ENCODE peak calls at places on chromosomes 1 and 21, in six cellular contexts. X is neuronal stem cell; Y is left ventricle myocardium inferior; Z is neural progenitor cell; M is effector memory CD4-positive, alpha-beta T cell; G is H9. S is an unnamed sample. For H3K27me3 and H3K4me1, the result is how much of the 10 kb centered on the place peaks cover.

GRCh38 chr1:33388989-33389771 is 41.7 kb downstream of the PHC2 start:
- DNase-seq in X (no peak), Y (peak), Z (no peak), M (no peak), G (no peak), S (no peak)

GRCh38 chr21:29991624-29992023 is 51.8 kb upstream of the GRIK1 start:
- DNase-seq in X (no peak), Y (no peak), Z (peak), M (no peak), G (peak), S (no peak)

GRCh38 chr1:151721788-151722510 is 627 bp downstream of the RIIAD1 start:
- DNase-seq in X (no peak), Y (no peak), Z (no peak), M (no peak), G (no peak), S (no peak)

GRCh38 chr1:211715976-211716375 is 40.6 kb upstream of the NEK2 start:
- DNase-seq in X (no peak), Y (no peak), Z (no peak), M (no peak), G (no peak), S (no peak)

GRCh38 chr1:169809370-169810095 is 14.8 kb upstream of the METTL18 start:
- DNase-seq in X (no peak), Y (no peak), Z (peak), M (peak), G (no peak), S (no peak)

GRCh38 chr1:166155108-166155507 is 11.7 kb downstream of the FAM78B start:
- DNase-seq in X (no peak), Y (no peak), Z (no peak), M (no peak), G (no peak), S (no peak)

GRCh38 chr1:14873657-14874056 is 275.2 kb downstream of the KAZN start:
- DNase-seq in X (no peak), Y (no peak), Z (no peak), M (no peak), G (no peak), S (no peak)

GRCh38 chr1:5376538-5377247 is 615.5 kb downstream of the NPHP4 start:
- DNase-seq in X (no peak), Y (no peak), Z (no peak), M (no peak), G (no peak), S (no peak)

GRCh38 chr1:8814870-8815269 is 2.6 kb downstream of the RERE start:
- DNase-seq in X (peak), Y (no peak), Z (peak), M (no peak), G (no peak), S (no peak)

GRCh38 chr21:44005593-44005992 is 6.5 kb upstream of the TRAPPC10 start:
- DNase-seq in X (no peak), Y (no peak), Z (no peak), M (no peak), G (no peak), S (no peak)

GRCh38 chr1:89276690-89277089 is 4.0 kb upstream of the GBP5 start:
- DNase-seq in X (no peak), Y (no peak), Z (no peak), M (no peak), G (no peak), S (no peak)

GRCh38 chr1:154983776-154984466 is 777 bp downstream of the FLAD1 start:
- DNase-seq in X (no peak), Y (no peak), Z (no peak), M (no peak), G (no peak), S (no peak)

GRCh38 chr1:30855686-30856259 is 52.8 kb downstream of the SDC3 start:
- DNase-seq in X (no peak), Y (no peak), Z (no peak), M (no peak), G (no peak), S (no peak)

GRCh38 chr21:41269535-41269934 is 47.1 kb upstream of the FAM3B start:
- DNase-seq in X (no peak), Y (no peak), Z (no peak), M (no peak), G (no peak), S (no peak)

GRCh38 chr1:79089946-79090345 is 83.4 kb upstream of the ADGRL4 start:
- DNase-seq in X (no peak), Y (no peak), Z (no peak), M (no peak), G (no peak), S (no peak)

GRCh38 chr1:78718566-78718965 is 68.9 kb downstream of the IFI44 start:
- DNase-seq in X (no peak), Y (no peak), Z (no peak), M (no peak), G (no peak), S (no peak)

GRCh38 chr1:212466913-212467650 is 34.4 kb downstream of the NENF start:
- DNase-seq in X (no peak), Y (no peak), Z (no peak), M (no peak), G (no peak), S (no peak)

GRCh38 chr1:100287162-100287561 is 21.1 kb downstream of the RTCA start:
- DNase-seq in X (no peak), Y (no peak), Z (no peak), M (no peak), G (no peak), S (no peak)

GRCh38 chr21:15446193-15446592 is 283.6 kb upstream of the USP25 start:
- DNase-seq in X (no peak), Y (no peak), Z (no peak), M (no peak), G (no peak), S (no peak)

GRCh38 chr1:247347395-247348222 is 15.9 kb upstream of the ZNF496 start:
- DNase-seq in X (no peak), Y (peak), Z (peak), M (no peak), G (peak), S (peak)

GRCh38 chr1:18217398-18218043 is 109.9 kb downstream of the IGSF21 start:
- DNase-seq in X (no peak), Y (no peak), Z (no peak), M (no peak), G (peak), S (no peak)

GRCh38 chr1:162006081-162006480 is 17.6 kb downstream of the OLFML2B start:
- DNase-seq in X (no peak), Y (no peak), Z (no peak), M (no peak), G (no peak), S (no peak)

GRCh38 chr1:202968895-202969295 is 1.8 kb upstream of the CYB5R1 start:
- DNase-seq in X (peak), Y (peak), Z (peak), M (no peak), G (peak), S (peak)

GRCh38 chr1:8712413-8713229 is 104.8 kb downstream of the RERE start:
- DNase-seq in X (no peak), Y (no peak), Z (peak), M (no peak), G (no peak), S (no peak)

GRCh38 chr1:225651376-225651871 is 1.5 kb downstream of the ENAH start:
- DNase-seq in X (no peak), Y (no peak), Z (no peak), M (no peak), G (no peak), S (no peak)

GRCh38 chr1:231487910-231488309 is 40.6 kb upstream of the TSNAX start:
- DNase-seq in X (no peak), Y (no peak), Z (no peak), M (no peak), G (no peak), S (no peak)

GRCh38 chr1:234707641-234708040 is 97.7 kb upstream of the IRF2BP2 start:
- DNase-seq in X (no peak), Y (no peak), Z (no peak), M (no peak), G (no peak), S (peak)

GRCh38 chr1:99647460-99647859 is 1.5 kb downstream of the PALMD start:
- DNase-seq in X (no peak), Y (no peak), Z (no peak), M (no peak), G (no peak), S (no peak)

GRCh38 chr1:116006486-116006964 is 30.2 kb downstream of the SLC22A15 start:
- DNase-seq in X (no peak), Y (no peak), Z (no peak), M (no peak), G (no peak), S (no peak)

GRCh38 chr1:116066868-116067563 is 44.2 kb upstream of the MAB21L3 start:
- DNase-seq in X (no peak), Y (no peak), Z (no peak), M (no peak), G (no peak), S (no peak)

GRCh38 chr1:184075040-184076029 is 23.8 kb downstream of the TSEN15 start:
- DNase-seq in X (no peak), Y (no peak), Z (peak), M (no peak), G (no peak), S (no peak)

GRCh38 chr1:15214507-15214906 is 32.5 kb upstream of the FHAD1 start:
- DNase-seq in X (peak), Y (peak), Z (peak), M (no peak), G (no peak), S (no peak)

GRCh38 chr1:239354211-239354610 is 32.2 kb upstream of the CHRM3 start:
- DNase-seq in X (no peak), Y (no peak), Z (no peak), M (no peak), G (no peak), S (no peak)

GRCh38 chr1:243316366-243316989 is 60.6 kb downstream of the SDCCAG8 start:
- DNase-seq in X (peak), Y (no peak), Z (peak), M (no peak), G (peak), S (no peak)

GRCh38 chr1:64235133-64235532 is 31.7 kb downstream of the UBE2U start:
- DNase-seq in X (no peak), Y (no peak), Z (no peak), M (no peak), G (no peak), S (no peak)

GRCh38 chr1:230760360-230760827 is 13.2 kb downstream of the CAPN9 start:
- DNase-seq in X (no peak), Y (no peak), Z (no peak), M (no peak), G (peak), S (no peak)

DNA sequence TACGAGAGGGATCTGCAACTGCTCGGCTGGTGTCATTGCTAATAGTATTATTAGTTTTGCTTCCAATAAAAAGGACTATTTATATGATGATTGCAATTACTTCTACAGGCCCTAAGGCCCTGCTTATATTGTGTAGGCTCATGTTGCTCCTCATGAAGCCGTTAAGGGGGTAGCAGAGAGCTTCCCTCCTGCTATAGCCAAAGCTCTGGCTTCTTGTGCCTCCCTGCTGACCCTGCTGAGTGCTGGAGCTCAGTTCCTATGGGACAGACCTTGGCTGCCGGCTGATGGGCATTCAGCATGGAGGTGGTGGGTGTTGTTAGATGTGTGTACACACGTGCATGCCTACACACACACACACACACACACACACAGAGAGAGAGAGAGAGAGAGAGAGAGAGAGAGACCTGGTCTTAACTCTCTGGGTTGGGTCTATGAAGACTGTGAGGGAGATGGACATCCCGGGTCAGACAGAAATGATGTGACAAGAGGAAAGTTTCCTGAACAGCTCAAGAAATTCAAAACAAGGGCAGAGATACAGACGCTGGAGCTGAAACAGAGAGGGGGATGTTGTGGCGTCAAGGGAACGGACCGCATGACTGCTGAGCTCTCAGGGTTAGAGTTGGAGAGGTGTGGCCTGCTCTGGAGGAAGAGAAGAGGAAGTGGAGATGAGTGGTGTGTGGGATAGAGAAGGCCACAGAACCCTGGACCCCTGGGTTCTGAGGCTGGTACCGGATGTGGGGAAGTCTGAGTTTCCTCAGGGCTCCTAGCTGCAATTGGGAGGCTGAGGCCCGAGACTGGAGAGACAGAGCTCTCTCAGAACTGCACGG is 1.6 kb downstream of the BCAN start:
- DNase-seq in X (no peak), Y (no peak), Z (no peak), M (no peak), G (no peak), S (no peak)
- H3K27me3 ChIP-seq in X (half or more), Y (half or more), Z (half or more), M (half or more), G (under half), S (under half)

GRCh38 chr1:27406354-27406665 is 13.9 kb downstream of the GPR3 start:
- DNase-seq in X (no peak), Y (no peak), Z (peak), M (no peak), G (no peak), S (no peak)

GRCh38 chr1:27402349-27402754 is 9.9 kb downstream of the GPR3 start:
- DNase-seq in X (no peak), Y (peak), Z (peak), M (no peak), G (peak), S (peak)

GRCh38 chr1:27405074-27405473 is 12.7 kb downstream of the GPR3 start:
- DNase-seq in X (no peak), Y (peak), Z (peak), M (no peak), G (peak), S (no peak)

GRCh38 chr1:27403065-27403726 is 10.8 kb downstream of the GPR3 start:
- DNase-seq in X (no peak), Y (peak), Z (peak), M (no peak), G (peak), S (peak)

GRCh38 chr1:27403931-27404330 is 11.5 kb downstream of the GPR3 start:
- DNase-seq in X (no peak), Y (no peak), Z (no peak), M (no peak), G (no peak), S (no peak)
- H3K27ac ChIP-seq in X (no peak), Y (peak), Z (no peak), M (no peak), G (no peak), S (peak)

GRCh38 chr1:12055259-12055658 is 7.8 kb upstream of the TNFRSF8 start:
- DNase-seq in X (no peak), Y (no peak), Z (no peak), M (no peak), G (no peak), S (no peak)

GRCh38 chr1:12056331-12056841 is 6.7 kb upstream of the TNFRSF8 start:
- DNase-seq in X (no peak), Y (no peak), Z (no peak), M (no peak), G (no peak), S (no peak)

GRCh38 chr1:12057940-12058687 is 5.0 kb upstream of the TNFRSF8 start:
- DNase-seq in X (no peak), Y (no peak), Z (no peak), M (no peak), G (no peak), S (no peak)

GRCh38 chr1:12059226-12059625 is 3.9 kb upstream of the TNFRSF8 start:
- DNase-seq in X (no peak), Y (no peak), Z (no peak), M (no peak), G (no peak), S (no peak)

DNA sequence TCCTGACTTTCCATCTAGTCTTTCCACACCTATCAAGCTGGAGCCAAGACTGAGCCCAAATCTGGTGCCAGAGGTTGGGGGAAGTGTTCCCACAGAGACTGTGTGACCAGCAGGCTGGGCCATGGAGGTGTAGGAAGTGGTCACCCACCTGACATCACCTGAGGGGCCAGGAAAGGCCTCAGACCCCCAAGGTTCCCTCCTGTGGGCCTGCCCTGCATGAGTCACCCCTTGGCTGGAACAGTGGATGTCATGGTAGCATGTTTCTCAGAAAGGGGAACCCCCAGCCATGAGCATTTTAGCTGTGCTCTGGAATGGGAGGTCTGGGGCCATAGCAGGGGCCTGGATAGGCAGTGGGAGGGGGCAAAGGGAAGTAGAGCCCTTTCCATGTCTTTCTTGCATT is 5.7 kb upstream of the TNFRSF8 start:
- DNase-seq in X (no peak), Y (no peak), Z (no peak), M (no peak), G (no peak), S (no peak)
- H3K4me1 ChIP-seq in X (under half), Y (under half), Z (under half), M (under half), G (under half), S (under half)

GRCh38 chr1:86933562-86934377 is 19.3 kb downstream of the HS2ST1 start:
- DNase-seq in X (no peak), Y (no peak), Z (no peak), M (no peak), G (peak), S (no peak)

GRCh38 chr1:86928819-86929218 is 14.4 kb downstream of the HS2ST1 start:
- DNase-seq in X (no peak), Y (no peak), Z (no peak), M (no peak), G (no peak), S (no peak)

GRCh38 chr1:86938855-86939254 is 24.4 kb downstream of the HS2ST1 start:
- DNase-seq in X (no peak), Y (no peak), Z (no peak), M (no peak), G (no peak), S (no peak)

GRCh38 chr1:86938450-86938849 is 24.0 kb downstream of the HS2ST1 start:
- DNase-seq in X (no peak), Y (no peak), Z (no peak), M (no peak), G (no peak), S (no peak)

DNA sequence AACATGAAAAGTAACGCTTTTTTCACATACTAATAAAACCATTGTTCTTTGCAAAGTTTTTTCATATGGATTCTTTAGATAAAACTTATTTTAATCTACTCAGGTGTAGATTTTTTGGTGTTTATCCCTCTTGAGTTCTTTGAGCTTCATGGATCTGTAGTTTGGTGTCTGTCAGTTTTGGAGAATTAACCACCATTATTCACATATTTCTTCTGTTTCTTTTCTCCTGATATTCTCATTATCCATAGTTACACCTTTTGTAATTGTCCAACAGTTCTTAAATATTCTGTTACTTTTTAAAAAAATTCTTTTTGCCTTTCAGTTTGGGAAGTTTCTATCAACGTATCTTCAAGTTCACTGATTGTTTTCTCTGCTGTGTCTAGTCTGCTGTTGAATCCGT is 18.6 kb downstream of the HS2ST1 start:
- DNase-seq in X (no peak), Y (no peak), Z (no peak), M (no peak), G (no peak), S (no peak)
- H3K27me3 ChIP-seq in X (under half), Y (under half), Z (under half), M (under half), G (under half), S (under half)

GRCh38 chr1:112686417-112686816 is 12.0 kb downstream of the MOV10 start:
- DNase-seq in X (no peak), Y (no peak), Z (no peak), M (no peak), G (no peak), S (no peak)
- H3K27ac ChIP-seq in X (no peak), Y (no peak), Z (no peak), M (no peak), G (no peak), S (no peak)

DNA sequence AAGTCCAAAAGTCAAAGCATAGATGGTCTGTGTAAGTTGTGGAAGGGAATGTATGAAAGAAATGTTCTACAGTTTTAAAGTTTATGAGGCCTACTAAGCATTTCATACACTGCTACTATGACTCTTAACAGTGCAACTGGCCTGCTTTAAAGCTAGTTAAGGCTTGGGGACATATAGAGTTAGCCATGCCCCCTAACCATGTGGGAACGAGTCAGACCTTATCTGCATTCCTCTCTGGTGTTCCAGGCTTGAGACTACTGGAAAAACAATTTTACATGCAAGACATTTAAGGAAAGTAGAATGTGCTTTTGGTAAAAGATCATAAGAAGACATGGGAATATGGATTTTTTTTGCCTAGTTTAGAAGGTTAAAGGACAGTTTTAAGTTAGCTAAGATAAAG is 8.7 kb upstream of the CD48 start:
- DNase-seq in X (no peak), Y (no peak), Z (no peak), M (no peak), G (no peak), S (no peak)
- H3K4me1 ChIP-seq in X (under half), Y (under half), Z (under half), M (under half), G (under half), S (under half)

GRCh38 chr1:176325664-176326063 is 118.6 kb upstream of the COP1 start:
- DNase-seq in X (no peak), Y (no peak), Z (no peak), M (no peak), G (no peak), S (no peak)
- H3K27me3 ChIP-seq in X (under half), Y (under half), Z (under half), M (under half), G (under half), S (under half)

GRCh38 chr1:40546957-40547356 is 15.5 kb downstream of the ZNF684 start:
- DNase-seq in X (no peak), Y (no peak), Z (no peak), M (no peak), G (no peak), S (no peak)
- H3K27ac ChIP-seq in X (no peak), Y (no peak), Z (no peak), M (no peak), G (no peak), S (no peak)

GRCh38 chr1:223421676-223422075 is 28.5 kb downstream of the CCDC185 start:
- DNase-seq in X (no peak), Y (no peak), Z (no peak), M (no peak), G (no peak), S (no peak)
- H3K4me1 ChIP-seq in X (under half), Y (under half), Z (under half), M (under half), G (under half), S (under half)

S was measured in right atrium auricular region.